ENCODE peak calls at places on chromosomes 12 and 14, in six cellular contexts. K, W, Q, H, Y and U are unnamed samples.

GRCh38 chr14:47674148-47674545 is 1.3 kb downstream of the MDGA2 start:
- DNase-seq in K (no peak), W (no peak), Q (no peak), H (no peak), Y (no peak), U (no peak)

GRCh38 chr14:55054098-55054497 is 2.7 kb downstream of the MAPK1IP1L start:
- DNase-seq in K (no peak), W (no peak), Q (no peak), H (no peak), Y (no peak), U (no peak)

GRCh38 chr14:65910108-65910507 is 497.6 kb downstream of the FUT8 start:
- DNase-seq in K (no peak), W (no peak), Q (no peak), H (peak), Y (no peak), U (no peak)

GRCh38 chr12:95415451-95415850 is 58.5 kb upstream of the METAP2 start:
- DNase-seq in K (no peak), W (no peak), Q (no peak), H (no peak), Y (no peak), U (no peak)

GRCh38 chr12:53505086-53505485 is 2.2 kb downstream of the NPFF start:
- DNase-seq in K (no peak), W (peak), Q (no peak), H (peak), Y (no peak), U (no peak)

GRCh38 chr12:101928556-101928955 is 51.2 kb downstream of the DRAM1 start:
- DNase-seq in K (no peak), W (no peak), Q (no peak), H (no peak), Y (no peak), U (no peak)

GRCh38 chr12:122144885-122145284 is 29.1 kb downstream of the IL31 start:
- DNase-seq in K (no peak), W (no peak), Q (no peak), H (no peak), Y (no peak), U (no peak)

GRCh38 chr12:15716566-15716965 is 72.6 kb downstream of the EPS8 start:
- DNase-seq in K (no peak), W (no peak), Q (no peak), H (no peak), Y (no peak), U (no peak)

GRCh38 chr14:32678088-32678487 is 260.6 kb upstream of the NPAS3 start:
- DNase-seq in K (no peak), W (no peak), Q (no peak), H (no peak), Y (no peak), U (no peak)

GRCh38 chr14:103073367-103073875 is 10.6 kb upstream of the LBHD2 start:
- DNase-seq in K (no peak), W (peak), Q (no peak), H (no peak), Y (no peak), U (no peak)

GRCh38 chr14:103074699-103075341 is 9.2 kb upstream of the LBHD2 start:
- DNase-seq in K (no peak), W (peak), Q (no peak), H (peak), Y (no peak), U (no peak)

GRCh38 chr14:103071544-103072251 is 12.3 kb upstream of the LBHD2 start:
- DNase-seq in K (no peak), W (peak), Q (no peak), H (peak), Y (no peak), U (no peak)

GRCh38 chr14:103072595-103073366 is 11.2 kb upstream of the LBHD2 start:
- DNase-seq in K (no peak), W (peak), Q (no peak), H (peak), Y (no peak), U (no peak)

GRCh38 chr14:103073876-103074698 is 9.9 kb upstream of the LBHD2 start:
- DNase-seq in K (no peak), W (peak), Q (no peak), H (peak), Y (no peak), U (no peak)
- H3K27ac ChIP-seq in K (no peak), W (no peak), Q (no peak), H (no peak), Y (no peak), U (no peak)

GRCh38 chr12:132717531-132718387 is 7.1 kb downstream of the PGAM5 start:
- DNase-seq in K (no peak), W (no peak), Q (no peak), H (peak), Y (no peak), U (no peak)

GRCh38 chr12:132718644-132719043 is 8.0 kb downstream of the PGAM5 start:
- DNase-seq in K (no peak), W (no peak), Q (no peak), H (no peak), Y (no peak), U (no peak)

GRCh38 chr12:132717011-132717410 is 6.4 kb downstream of the PGAM5 start:
- DNase-seq in K (no peak), W (no peak), Q (no peak), H (no peak), Y (no peak), U (no peak)

GRCh38 chr12:132715874-132716273 is 5.2 kb downstream of the PGAM5 start:
- DNase-seq in K (no peak), W (no peak), Q (no peak), H (no peak), Y (no peak), U (no peak)

DNA sequence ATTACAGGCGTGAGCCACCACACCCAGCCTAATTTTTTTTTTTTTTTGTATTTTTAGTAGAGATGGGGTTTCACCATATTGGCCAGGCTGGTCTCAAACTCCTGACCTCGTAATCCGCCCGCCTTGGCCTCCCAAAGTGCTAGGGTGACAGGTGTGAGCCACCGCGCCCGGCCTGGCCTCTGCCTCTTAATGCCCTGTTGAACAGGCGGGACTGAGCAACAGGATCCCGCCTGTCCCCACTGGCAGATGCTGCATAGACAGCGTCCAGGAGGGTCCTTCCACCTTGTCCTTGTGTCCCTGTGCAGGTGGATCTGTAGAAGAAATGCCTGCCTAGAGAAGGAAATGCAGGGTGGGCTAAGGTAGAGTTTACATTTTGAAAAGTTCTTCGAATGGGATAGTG is 5.7 kb downstream of the PGAM5 start:
- DNase-seq in K (no peak), W (no peak), Q (no peak), H (no peak), Y (no peak), U (no peak)
- H3K27ac ChIP-seq in K (no peak), W (no peak), Q (no peak), H (no peak), Y (no peak), U (no peak)

DNA sequence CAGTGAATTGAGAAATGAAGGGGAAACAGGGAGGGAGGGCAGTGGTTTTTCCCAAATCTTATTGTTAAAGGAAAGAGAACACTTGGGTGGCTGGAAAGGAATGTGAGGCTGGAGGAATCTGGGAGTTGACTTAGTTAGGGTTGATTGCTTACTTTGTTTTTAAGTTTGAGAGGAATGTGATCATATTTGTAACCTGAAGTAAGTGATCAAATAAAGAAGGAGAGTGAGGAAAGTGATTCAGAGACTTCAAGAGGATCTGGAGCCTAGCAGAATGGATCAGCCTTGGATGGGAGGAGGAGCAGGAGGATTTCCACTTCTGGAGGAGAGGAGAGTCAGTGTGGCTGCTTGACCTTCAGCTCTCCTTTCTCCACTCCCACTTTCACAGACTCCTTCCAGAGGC is 6.0 kb upstream of the LRP6 start:
- DNase-seq in K (no peak), W (no peak), Q (no peak), H (peak), Y (no peak), U (no peak)
- H3K27ac ChIP-seq in K (no peak), W (no peak), Q (no peak), H (peak), Y (no peak), U (no peak)

GRCh38 chr12:19453961-19454360 is 14.7 kb downstream of the AEBP2 start:
- DNase-seq in K (no peak), W (no peak), Q (no peak), H (no peak), Y (no peak), U (no peak)

GRCh38 chr12:19447386-19447785 is 8.1 kb downstream of the AEBP2 start:
- DNase-seq in K (no peak), W (no peak), Q (no peak), H (no peak), Y (no peak), U (no peak)

GRCh38 chr12:19450362-19450761 is 11.1 kb downstream of the AEBP2 start:
- DNase-seq in K (no peak), W (no peak), Q (no peak), H (no peak), Y (no peak), U (no peak)

GRCh38 chr12:19451196-19451595 is 11.9 kb downstream of the AEBP2 start:
- DNase-seq in K (no peak), W (no peak), Q (no peak), H (peak), Y (no peak), U (no peak)

GRCh38 chr12:19449814-19450213 is 10.5 kb downstream of the AEBP2 start:
- DNase-seq in K (no peak), W (no peak), Q (no peak), H (no peak), Y (no peak), U (no peak)
- H3K27ac ChIP-seq in K (no peak), W (no peak), Q (no peak), H (no peak), Y (no peak), U (no peak)

DNA sequence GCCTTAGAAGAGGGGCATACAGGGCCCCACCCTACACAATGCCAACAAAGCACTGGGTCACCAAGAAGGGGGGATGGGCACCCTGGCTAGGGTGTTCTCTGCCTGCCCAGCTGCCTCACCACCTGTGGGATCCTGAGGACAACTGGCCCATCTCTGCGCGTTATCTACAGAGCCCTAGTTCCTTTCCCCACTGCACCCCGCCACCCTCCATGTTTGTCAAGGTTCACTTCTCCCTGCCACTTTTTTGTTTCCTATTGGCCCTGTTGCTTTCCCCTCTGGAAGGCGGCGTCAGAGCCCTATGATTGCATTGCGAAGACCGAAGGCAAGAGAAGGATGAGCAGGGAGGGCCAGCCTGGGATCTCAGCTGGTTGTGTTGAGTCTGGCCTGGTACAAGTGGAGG is 1.6 kb downstream of the SLC48A1 start:
- DNase-seq in K (no peak), W (no peak), Q (no peak), H (no peak), Y (no peak), U (no peak)
- H3K27ac ChIP-seq in K (no peak), W (no peak), Q (no peak), H (no peak), Y (no peak), U (no peak)

GRCh38 chr12:76018672-76019071 is 12.9 kb downstream of the PHLDA1 start:
- DNase-seq in K (no peak), W (no peak), Q (no peak), H (no peak), Y (no peak), U (no peak)
- H3K27ac ChIP-seq in K (no peak), W (no peak), Q (no peak), H (no peak), Y (no peak), U (peak)

GRCh38 chr12:9740109-9740750 is 7.3 kb upstream of the CLECL1 start:
- DNase-seq in K (peak), W (no peak), Q (no peak), H (no peak), Y (no peak), U (no peak)
- H3K27ac ChIP-seq in K (peak), W (no peak), Q (peak), H (no peak), Y (peak), U (no peak)